ENCODE peak calls at places on chromosomes 7 and 10, in eight cellular contexts. F is fibroblast of pulmonary artery; H is activated CD4-positive, alpha-beta T cell treated with anti-CD3 and anti-CD28 coated beads, Interleukin-2, amount 10 ng/mL, durations not matched to agents 7 days and 5 days; X is activated CD4-positive, CD25-positive, alpha-beta regulatory T cell treated with anti-CD3 and anti-CD28 coated beads, Interleukin-2, amount 50 U/mL, for 72 hours; O is IMR-90; V is H54; K is T-helper 9 cell; W is heart right ventricle. P is an unnamed sample.
A peak's percentile ranks its signal among the peaks of the same experiment; 100 is the strongest.

GRCh38 chr7:11818281-11818680 is 13.7 kb downstream of the THSD7A start:
- DNase-seq in F (no peak), X (no peak), W (no peak), K (no peak), V (no peak), O (no peak), H (no peak), P (no peak)

GRCh38 chr7:28055161-28055544 is 125.4 kb downstream of the JAZF1 start:
- DNase-seq in H (no peak), K (no peak), F (no peak), X (no peak), W (no peak), O (peak; percentile 37), V (peak; percentile 54), P (no peak)

GRCh38 chr10:110568055-110568735 is 700 bp downstream of the SMC3 start:
- DNase-seq in V (peak; percentile 28), W (no peak), H (peak; percentile 73), X (peak; percentile 65), K (peak; percentile 42), O (no peak), F (peak; percentile 23), P (peak; percentile 46)

GRCh38 chr7:46559194-46559576 is 638.1 kb upstream of the IGFBP3 start:
- DNase-seq in H (no peak), X (no peak), F (peak; percentile 87), V (no peak), O (peak; percentile 83), K (no peak), W (no peak), P (no peak)

GRCh38 chr7:50793115-50793946 is 10.6 kb upstream of the GRB10 start:
- DNase-seq in H (peak; percentile 50), X (no peak), K (no peak), F (peak; percentile 64), O (peak; percentile 36), W (peak; percentile 80), V (peak; percentile 96), P (peak; percentile 70)

GRCh38 chr7:43308913-43309789 is 196.7 kb downstream of the HECW1 start:
- DNase-seq in F (no peak), K (no peak), H (no peak), V (no peak), O (no peak), W (no peak), X (no peak), P (no peak)

GRCh38 chr10:119640384-119640783 is 10.8 kb upstream of the BAG3 start:
- DNase-seq in K (no peak), V (no peak), W (no peak), X (no peak), O (no peak), F (no peak), H (no peak), P (no peak)

GRCh38 chr10:5971886-5972285 is 5.5 kb downstream of the IL15RA start:
- DNase-seq in F (peak; percentile 19), H (no peak), V (no peak), W (no peak), O (no peak), X (no peak), K (no peak), P (no peak)

GRCh38 chr7:157004839-157005455 is 5.5 kb downstream of the MNX1 start:
- DNase-seq in W (no peak), F (no peak), X (no peak), O (no peak), K (no peak), H (no peak), V (no peak), P (no peak)

GRCh38 chr10:82240408-82240807 is 365.4 kb downstream of the NRG3 start:
- DNase-seq in W (no peak), F (no peak), H (no peak), X (no peak), K (no peak), V (no peak), O (no peak), P (no peak)

GRCh38 chr7:74338366-74339108 is 49.3 kb downstream of the CLIP2 start:
- DNase-seq in F (no peak), V (no peak), O (no peak), K (no peak), W (no peak), H (no peak), X (no peak), P (no peak)

GRCh38 chr10:117431160-117431559 is 55.9 kb upstream of the PDZD8 start:
- DNase-seq in H (no peak), K (no peak), V (no peak), X (no peak), F (no peak), W (no peak), O (no peak), P (no peak)

GRCh38 chr7:45657136-45657889 is 83.1 kb downstream of the ADCY1 start:
- DNase-seq in X (no peak), K (no peak), V (no peak), O (no peak), H (no peak), W (no peak), F (no peak), P (peak; percentile 22)

GRCh38 chr7:66283003-66283920 is 78.1 kb downstream of the TPST1 start:
- DNase-seq in K (no peak), W (no peak), H (no peak), X (no peak), V (peak; percentile 40), O (peak; percentile 89), F (peak; percentile 79), P (no peak)

GRCh38 chr7:130560972-130561371 is 69.1 kb downstream of the MEST start:
- DNase-seq in W (no peak), O (peak; percentile 43), F (peak; percentile 68), K (no peak), H (peak; percentile 20), X (no peak), V (peak; percentile 12), P (no peak)

GRCh38 chr7:140260767-140261486 is 84.1 kb upstream of the KDM7A start:
- DNase-seq in V (no peak), X (no peak), H (no peak), W (peak; percentile 14), O (no peak), F (no peak), K (no peak), P (no peak)

GRCh38 chr10:18368681-18369080 is 228.5 kb downstream of the CACNB2 start:
- DNase-seq in F (peak; percentile 23), H (no peak), W (no peak), V (no peak), X (no peak), O (peak; percentile 77), K (no peak), P (no peak)

GRCh38 chr7:4861673-4862072 is at the start of gene PAPOLB:
- DNase-seq in V (no peak), H (no peak), F (no peak), W (no peak), X (no peak), K (no peak), O (no peak), P (no peak)

GRCh38 chr7:108836246-108836645 is 266.6 kb downstream of the DNAJB9 start:
- DNase-seq in O (no peak), K (no peak), W (no peak), V (no peak), H (no peak), F (no peak), X (no peak), P (no peak)

GRCh38 chr7:146557971-146558469 is 441.4 kb downstream of the CNTNAP2 start:
- DNase-seq in H (no peak), K (no peak), V (no peak), F (no peak), O (no peak), X (no peak), W (no peak), P (no peak)

GRCh38 chr7:94145602-94146001 is 141.4 kb upstream of the BET1 start:
- DNase-seq in H (no peak), W (no peak), K (no peak), X (no peak), V (no peak), O (peak; percentile 52), F (peak; percentile 59), P (no peak)

GRCh38 chr10:60281331-60281730 is 108.3 kb downstream of the ANK3 start:
- DNase-seq in F (no peak), K (no peak), X (no peak), V (no peak), O (peak; percentile 80), H (no peak), W (no peak), P (no peak)